ENCODE peak calls at places on chromosomes 12 and 14, in ten cellular contexts. B is neural crest cell; Z is iPS DF 19.7; S is non-pigmented ciliary epithelial cell; I is activated naive CD4-positive, alpha-beta T cell treated with anti-CD3 and anti-CD28 coated beads, Interleukin-2, amount 10 ng/mL, durations not matched to agents 7 days and 5 days; R is activated effector memory CD4-positive, alpha-beta T cell treated with Interleukin-2 at 50 U/mL for 16 hours; Q is NCI-H345; M is pancreas; H is caudate nucleus; N is choroid plexus epithelial cell. D is an unnamed sample.

GRCh38 chr14:31717294-31718085 is 156.3 kb downstream of the NUBPL start:
- DNase-seq in I (no peak), R (no peak), N (peak), Q (no peak), S (no peak), H (no peak), M (no peak), B (no peak), Z (no peak), D (peak)

GRCh38 chr14:51070732-51071131 is 24.2 kb downstream of the TRIM9 start:
- DNase-seq in B (no peak), M (no peak), H (no peak), R (no peak), I (no peak), N (no peak), S (no peak), Z (no peak), Q (no peak), D (no peak)

GRCh38 chr12:50598321-50598862 is 93.6 kb downstream of the DIP2B start:
- DNase-seq in Z (no peak), I (no peak), Q (no peak), S (no peak), R (no peak), M (no peak), N (peak), H (no peak), B (no peak), D (no peak)

GRCh38 chr12:42633594-42633993 is 44.0 kb upstream of the PRICKLE1 start:
- DNase-seq in H (no peak), R (no peak), B (no peak), I (no peak), M (no peak), S (no peak), Z (no peak), N (no peak), Q (no peak), D (no peak)

GRCh38 chr12:57401165-57401564 is 29.7 kb downstream of the R3HDM2 start:
- DNase-seq in Q (no peak), Z (no peak), N (no peak), I (no peak), S (no peak), B (no peak), R (no peak), M (no peak), H (no peak), D (no peak)

GRCh38 chr14:60565211-60565610 is 56.3 kb downstream of the SIX6 start:
- DNase-seq in B (no peak), M (no peak), N (peak), I (no peak), H (no peak), Q (no peak), R (no peak), S (peak), Z (no peak), D (no peak)

GRCh38 chr12:121793501-121793835 is at the start of gene RHOF:
- DNase-seq in R (no peak), Q (no peak), B (no peak), H (no peak), I (no peak), M (no peak), S (no peak), Z (no peak), N (no peak), D (no peak)

GRCh38 chr12:38392584-38393144 is 76.1 kb downstream of the ALG10B start:
- DNase-seq in I (no peak), M (no peak), B (no peak), Z (no peak), S (peak), Q (no peak), N (peak), H (no peak), R (no peak), D (peak)

GRCh38 chr12:47068539-47068938 is 10.9 kb upstream of the PCED1B start:
- DNase-seq in M (no peak), S (no peak), R (no peak), I (no peak), N (peak), H (no peak), Z (no peak), Q (no peak), B (no peak), D (no peak)

GRCh38 chr14:83163016-83163415 is 1629.4 kb upstream of the SEL1L start:
- DNase-seq in N (peak), Q (no peak), I (no peak), Z (no peak), R (no peak), B (no peak), M (no peak), S (no peak), H (no peak), D (no peak)

GRCh38 chr12:29350080-29350479 is 30.9 kb downstream of the ERGIC2 start:
- DNase-seq in R (no peak), Z (no peak), I (no peak), H (no peak), B (no peak), S (no peak), Q (peak), M (no peak), N (peak), D (peak)

GRCh38 chr14:82070753-82071152 is 537.1 kb upstream of the SEL1L start:
- DNase-seq in S (no peak), I (no peak), R (no peak), H (no peak), Z (no peak), Q (no peak), B (no peak), M (no peak), N (no peak), D (no peak)

GRCh38 chr12:71665109-71665476 is 992 bp downstream of the THAP2 start:
- DNase-seq in H (no peak), R (no peak), Z (no peak), Q (peak), M (no peak), B (no peak), I (no peak), S (no peak), N (no peak), D (no peak)

D was measured in RWPE1.